ENCODE peak calls at places on chromosome 21, in eight cellular contexts. D is lower lobe of right lung, F is PC-3, V is sigmoid colon, G is IMR-90, S is endothelial cell of umbilical vein, X is tibial nerve, K is osteoblast. Q is an unnamed sample.

GRCh38 chr21:45529785-45530422 is 12.3 kb downstream of the SLC19A1 start:
- DNase-seq in F (no peak), K (no peak), G (no peak), S (no peak), X (no peak), V (peak), D (no peak), Q (no peak)

GRCh38 chr21:45877821-45878469 is 103.6 kb upstream of the COL6A1 start:
- DNase-seq in S (no peak), K (peak), V (no peak), F (no peak), G (no peak), D (peak), X (no peak), Q (no peak)

GRCh38 chr21:38355992-38356781 is 99.4 kb downstream of the KCNJ15 start:
- DNase-seq in G (peak), D (peak), V (peak), X (peak), S (peak), F (peak), K (peak), Q (peak)

GRCh38 chr21:41112740-41113692 is 54.9 kb upstream of the BACE2 start:
- DNase-seq in F (no peak), G (peak), D (no peak), S (no peak), X (no peak), V (no peak), K (peak), Q (no peak)

GRCh38 chr21:46055863-46056281 is 42.0 kb upstream of the COL6A2 start:
- DNase-seq in D (peak), G (peak), K (peak), F (no peak), X (no peak), S (no peak), V (peak), Q (no peak)

GRCh38 chr21:35368326-35368725 is 319.2 kb upstream of the RUNX1 start:
- DNase-seq in K (no peak), V (no peak), D (no peak), X (no peak), F (peak), S (no peak), G (no peak), Q (no peak)

GRCh38 chr21:37159053-37159776 is 86.2 kb downstream of the TTC3 start:
- DNase-seq in F (no peak), V (no peak), S (no peak), D (no peak), K (no peak), G (peak), X (no peak), Q (no peak)

GRCh38 chr21:33403128-33403785 is at the start of gene IFNGR2:
- DNase-seq in V (peak), G (no peak), F (peak), X (no peak), K (peak), D (peak), S (no peak), Q (peak)

GRCh38 chr21:27190601-27191000 is 223.7 kb upstream of the ADAMTS5 start:
- DNase-seq in D (no peak), S (no peak), G (peak), K (peak), V (no peak), X (no peak), F (peak), Q (no peak)

GRCh38 chr21:37509802-37510393 is 143.3 kb downstream of the DYRK1A start:
- DNase-seq in F (no peak), X (no peak), S (no peak), K (peak), D (no peak), G (peak), V (no peak), Q (no peak)

GRCh38 chr21:42459583-42460215 is 36.3 kb downstream of the RSPH1 start:
- DNase-seq in F (no peak), K (no peak), S (no peak), D (no peak), X (no peak), G (no peak), V (no peak), Q (no peak)

GRCh38 chr21:31176725-31177124 is 138.4 kb upstream of the KRTAP19-8 start:
- DNase-seq in S (no peak), F (no peak), D (no peak), V (no peak), X (no peak), K (peak), G (no peak), Q (no peak)

GRCh38 chr21:35682874-35683549 is 377.3 kb downstream of the SETD4 start:
- DNase-seq in D (no peak), K (peak), S (peak), V (no peak), G (no peak), F (no peak), X (no peak), Q (no peak)

GRCh38 chr21:32499249-32500055 is 85.9 kb downstream of the TCP10L start:
- DNase-seq in X (no peak), G (peak), S (peak), V (peak), D (no peak), K (no peak), F (peak), Q (no peak)

GRCh38 chr21:30194701-30195299 is 21.1 kb downstream of the CLDN8 start:
- DNase-seq in G (no peak), X (no peak), K (no peak), F (peak), S (no peak), D (no peak), V (no peak), Q (peak)

GRCh38 chr21:37006521-37007291 is at the start of gene RIPPLY3:
- DNase-seq in X (no peak), V (no peak), S (no peak), F (peak), G (no peak), D (no peak), K (peak), Q (no peak)

GRCh38 chr21:36470294-36470693 is 9.6 kb downstream of the CLDN14 start:
- DNase-seq in V (no peak), X (no peak), G (no peak), F (no peak), S (no peak), D (no peak), K (no peak), Q (no peak)

GRCh38 chr21:45970674-45971486 is 10.7 kb upstream of the COL6A1 start:
- DNase-seq in F (peak), S (peak), X (no peak), K (peak), G (peak), V (peak), D (no peak), Q (peak)

GRCh38 chr21:26966978-26967913 is at the start of gene ADAMTS5:
- DNase-seq in D (peak), X (no peak), F (peak), V (peak), K (peak), S (peak), G (peak), Q (peak)

GRCh38 chr21:41974752-41975053 is 20.9 kb upstream of the C2CD2 start:
- DNase-seq in V (no peak), G (no peak), D (no peak), K (no peak), X (no peak), F (no peak), S (no peak), Q (no peak)

GRCh38 chr21:34994646-34995631 is 54.2 kb downstream of the RUNX1 start:
- DNase-seq in F (no peak), S (no peak), K (no peak), D (peak), V (no peak), X (no peak), G (no peak), Q (no peak)

GRCh38 chr21:39911286-39911685 is 44.0 kb downstream of the PCP4 start:
- DNase-seq in X (no peak), D (no peak), K (peak), G (no peak), F (peak), V (no peak), S (no peak), Q (no peak)

GRCh38 chr21:22554690-22555316 is 1556.6 kb downstream of the NCAM2 start:
- DNase-seq in V (no peak), F (no peak), D (no peak), S (no peak), K (no peak), X (no peak), G (no peak), Q (no peak)

DNA sequence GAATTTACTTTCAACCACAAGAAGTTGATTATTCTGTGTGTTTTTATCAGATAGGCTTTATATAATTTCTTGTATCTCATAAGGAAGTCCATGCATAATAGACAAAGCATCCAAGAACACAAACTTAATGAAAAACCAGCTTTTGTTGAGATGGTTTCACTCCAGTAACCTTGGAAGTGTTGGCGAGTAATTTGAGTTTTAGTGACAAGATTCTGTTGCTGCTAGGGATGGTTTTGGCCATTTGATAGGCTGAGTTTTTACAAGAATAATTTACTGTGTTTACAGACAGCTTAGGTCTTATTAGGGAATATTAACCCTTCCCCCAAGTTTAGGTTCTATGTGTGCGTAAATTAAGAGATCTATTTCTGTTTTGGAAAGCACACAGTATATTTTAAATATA is 513.6 kb downstream of the USP25 start:
- DNase-seq in S (no peak), X (no peak), F (no peak), D (no peak), K (no peak), V (no peak), G (no peak), Q (no peak)
- H3K27ac ChIP-seq in S (no peak), X (no peak), F (no peak), D (no peak), K (no peak), V (no peak), G (no peak), Q (no peak)

DNA sequence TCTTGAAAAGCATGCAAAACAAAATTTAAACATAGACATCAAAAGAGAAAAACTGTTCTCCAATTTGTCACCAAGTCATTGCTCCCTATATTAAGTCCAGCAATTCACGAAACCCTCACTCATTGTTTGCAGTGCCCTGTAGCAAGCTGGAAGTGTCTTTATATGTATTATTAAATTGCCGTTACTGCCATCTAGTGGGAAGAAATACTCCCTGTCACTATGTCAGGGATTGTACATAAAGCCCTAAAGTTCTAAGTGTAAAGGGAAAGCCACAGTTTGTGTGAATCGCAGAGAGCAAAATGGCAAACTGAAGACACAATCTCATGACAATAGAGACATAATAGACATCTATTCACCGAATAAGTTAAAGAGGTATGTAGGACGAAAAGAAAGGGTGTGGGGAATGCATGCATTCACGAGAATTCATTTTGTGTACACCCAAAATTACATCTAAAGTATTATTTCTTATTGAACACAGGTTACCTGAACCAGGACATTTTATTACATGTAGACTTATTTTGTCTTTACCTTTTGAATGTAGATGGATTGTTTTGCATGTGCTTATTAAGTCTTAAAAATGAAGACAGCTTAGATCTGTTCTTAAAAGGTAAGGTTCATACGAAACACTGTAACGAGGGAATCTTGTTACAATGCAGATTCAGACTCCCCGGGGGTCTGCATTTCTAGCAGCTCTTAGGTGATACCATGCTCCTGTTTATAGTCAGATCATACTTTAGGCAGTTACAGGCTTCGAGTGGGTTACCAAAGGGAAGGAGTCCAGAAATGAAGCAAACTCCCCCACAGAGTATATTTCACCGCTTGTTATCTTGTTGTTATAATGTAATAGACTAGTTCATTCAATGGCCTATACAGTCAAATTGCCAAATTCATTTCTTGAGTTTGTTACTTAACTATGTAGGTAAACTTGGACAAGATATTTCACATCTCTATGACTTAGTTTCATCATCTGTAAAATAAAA is 600.8 kb downstream of the USP25 start:
- DNase-seq in X (no peak), G (peak), S (peak), V (no peak), F (peak), D (no peak), K (peak), Q (peak)
- TF ChIP-seq CTCF in X (peak), G (peak), S (peak), V (peak), F (peak), D (peak), K (peak), Q (peak)

GRCh38 chr21:44057960-44058651 is 46.0 kb downstream of the TRAPPC10 start:
- DNase-seq in F (no peak), K (peak), V (no peak), S (no peak), D (no peak), G (peak), X (no peak), Q (no peak)

GRCh38 chr21:44058652-44058964 is 46.5 kb downstream of the TRAPPC10 start:
- DNase-seq in D (no peak), G (no peak), F (no peak), K (peak), X (no peak), S (no peak), V (no peak), Q (no peak)

GRCh38 chr21:44057055-44057454 is 44.9 kb downstream of the TRAPPC10 start:
- DNase-seq in S (no peak), D (no peak), X (no peak), G (no peak), K (peak), F (no peak), V (no peak), Q (no peak)

GRCh38 chr21:44059710-44060109 is 47.5 kb upstream of the PWP2 start:
- DNase-seq in X (no peak), S (no peak), V (no peak), K (peak), F (no peak), G (no peak), D (no peak), Q (no peak)

GRCh38 chr21:44058981-44059380 is 46.9 kb downstream of the TRAPPC10 start:
- DNase-seq in G (no peak), D (no peak), V (no peak), K (no peak), F (no peak), X (no peak), S (no peak), Q (no peak)
- H3K27ac ChIP-seq in G (no peak), D (no peak), V (no peak), K (no peak), F (no peak), X (no peak), S (no peak), Q (no peak)

GRCh38 chr21:28834335-28835238 is 158.1 kb downstream of the LTN1 start:
- DNase-seq in S (no peak), K (no peak), D (no peak), F (no peak), X (no peak), G (no peak), V (no peak), Q (no peak)
- TF ChIP-seq CTCF in S (no peak), K (no peak), D (no peak), F (no peak), X (no peak), G (no peak), V (no peak), Q (no peak)

DNA sequence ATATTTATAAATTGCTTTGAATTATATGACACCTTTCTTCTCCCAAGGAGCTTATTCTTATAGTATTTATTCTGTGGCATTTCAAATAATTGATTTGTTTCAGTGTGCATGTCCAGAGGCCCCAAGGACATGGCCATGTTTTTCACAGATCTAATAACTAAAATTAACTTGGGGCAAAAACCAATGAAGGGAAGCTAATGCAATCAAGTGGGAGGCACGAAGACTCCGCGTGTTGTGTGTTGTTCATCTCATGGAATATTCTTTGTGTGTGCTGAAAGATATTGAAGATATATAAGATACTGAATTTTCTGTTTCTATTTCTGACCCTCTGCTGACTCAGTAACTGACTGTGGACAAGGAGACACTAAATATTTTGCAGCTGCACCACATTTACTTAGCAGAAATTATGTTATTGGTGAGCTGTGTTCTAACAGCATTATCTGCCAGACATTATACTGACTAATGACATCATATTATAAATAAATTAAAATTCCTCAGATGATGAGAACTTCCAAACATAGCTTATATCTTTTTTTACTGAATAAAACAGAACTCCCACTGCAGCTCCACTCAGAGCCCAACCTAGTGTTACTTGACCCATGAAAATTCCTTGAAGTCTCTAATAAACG is 519.3 kb upstream of the CXADR start:
- DNase-seq in K (no peak), S (no peak), V (no peak), D (no peak), G (peak), X (no peak), F (no peak), Q (no peak)
- H3K27ac ChIP-seq in K (no peak), S (no peak), V (no peak), D (no peak), G (no peak), X (no peak), F (no peak), Q (no peak)

GRCh38 chr21:44331650-44332306 is 7.4 kb downstream of the CFAP410 start:
- DNase-seq in K (no peak), S (no peak), X (no peak), D (no peak), V (no peak), F (no peak), G (peak), Q (peak)

GRCh38 chr21:44329086-44329889 is 9.9 kb downstream of the CFAP410 start:
- DNase-seq in D (no peak), K (no peak), S (no peak), X (no peak), V (no peak), G (no peak), F (no peak), Q (no peak)

GRCh38 chr21:44329971-44330681 is 9.1 kb downstream of the CFAP410 start:
- DNase-seq in S (no peak), F (no peak), G (no peak), D (no peak), X (no peak), K (no peak), V (no peak), Q (no peak)

GRCh38 chr21:44331209-44331608 is 8.0 kb downstream of the CFAP410 start:
- DNase-seq in K (no peak), V (no peak), X (no peak), D (no peak), G (no peak), S (no peak), F (no peak), Q (no peak)

DNA sequence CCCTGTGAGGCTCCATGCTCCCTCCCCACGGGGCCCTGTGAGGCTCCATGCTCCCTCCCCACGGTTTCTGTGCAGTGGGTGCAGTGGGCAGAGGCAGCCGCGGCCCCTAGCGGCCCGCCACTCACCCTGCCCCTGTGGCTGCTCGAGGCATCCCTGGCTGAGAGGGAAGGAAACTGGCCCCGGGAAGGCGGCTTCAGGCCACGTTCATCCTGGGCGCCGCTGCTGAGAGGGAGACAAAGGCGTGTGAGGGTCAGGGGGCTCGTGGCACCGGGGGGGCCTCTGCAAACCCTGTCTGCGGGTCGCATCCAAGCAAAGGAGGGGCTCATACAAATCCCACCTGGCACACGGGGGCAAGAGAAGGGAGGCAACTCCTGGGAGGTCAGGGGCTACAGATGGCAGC is 8.5 kb downstream of the CFAP410 start:
- DNase-seq in S (no peak), G (no peak), V (no peak), D (no peak), X (no peak), K (no peak), F (no peak), Q (no peak)
- TF ChIP-seq CTCF in S (no peak), G (no peak), V (no peak), D (no peak), X (no peak), K (no peak), F (no peak), Q (no peak)

GRCh38 chr21:28230559-28230958 is 762.1 kb downstream of the LTN1 start:
- DNase-seq in V (no peak), S (peak), G (peak), D (no peak), X (no peak), K (no peak), F (peak), Q (no peak)
- H3K27ac ChIP-seq in V (no peak), S (peak), G (peak), D (no peak), X (no peak), K (peak), F (peak), Q (no peak)

Q was measured in RWPE1.